ENCODE peak calls at places on chromosomes 7 and 10, in nine cellular contexts. One of them, this sample, is unnamed.

GRCh38 chr7:31100445-31100844 is 48.3 kb downstream of the ADCYAP1R1 start:
- DNase-seq in HFF-Myc: no peak
- DNase-seq in epithelial cell of esophagus: peak; percentile 31
- DNase-seq in foreskin fibroblast: peak; percentile 45
- DNase-seq in pancreas: no peak
- DNase-seq in heart right ventricle: no peak
- DNase-seq in fibroblast of lung: peak; percentile 59
- DNase-seq in fibroblast of pulmonary artery: no peak
- DNase-seq in endodermal cell: no peak
- DNase-seq in this sample: no peak

GRCh38 chr7:76122516-76123239 is 74.8 kb downstream of the MDH2 start:
- DNase-seq in HFF-Myc: no peak
- DNase-seq in epithelial cell of esophagus: no peak
- DNase-seq in foreskin fibroblast: no peak
- DNase-seq in pancreas: no peak
- DNase-seq in heart right ventricle: no peak
- DNase-seq in fibroblast of lung: no peak
- DNase-seq in fibroblast of pulmonary artery: peak; percentile 64
- DNase-seq in endodermal cell: no peak
- DNase-seq in this sample: no peak

GRCh38 chr10:96719850-96720421 is 378 bp downstream of the PIK3AP1 start:
- DNase-seq in HFF-Myc: no peak
- DNase-seq in epithelial cell of esophagus: no peak
- DNase-seq in foreskin fibroblast: no peak
- DNase-seq in pancreas: peak; percentile 78
- DNase-seq in heart right ventricle: peak; percentile 67
- DNase-seq in fibroblast of lung: peak; percentile 12
- DNase-seq in fibroblast of pulmonary artery: no peak
- DNase-seq in endodermal cell: peak; percentile 94
- DNase-seq in this sample: no peak

GRCh38 chr7:155344618-155345433 is 47.1 kb downstream of the INSIG1 start:
- DNase-seq in HFF-Myc: peak; percentile 37
- DNase-seq in epithelial cell of esophagus: peak; percentile 41
- DNase-seq in foreskin fibroblast: peak; percentile 65
- DNase-seq in pancreas: peak; percentile 85
- DNase-seq in heart right ventricle: peak; percentile 84
- DNase-seq in fibroblast of lung: peak; percentile 48
- DNase-seq in fibroblast of pulmonary artery: peak; percentile 71
- DNase-seq in endodermal cell: peak; percentile 94
- DNase-seq in this sample: peak; percentile 80

GRCh38 chr10:110081914-110082313 is 74.1 kb downstream of the ADD3 start:
- DNase-seq in HFF-Myc: no peak
- DNase-seq in epithelial cell of esophagus: peak; percentile 73
- DNase-seq in foreskin fibroblast: peak; percentile 42
- DNase-seq in pancreas: no peak
- DNase-seq in heart right ventricle: peak; percentile 19
- DNase-seq in fibroblast of lung: peak; percentile 75
- DNase-seq in fibroblast of pulmonary artery: peak; percentile 97
- DNase-seq in endodermal cell: peak; percentile 70
- DNase-seq in this sample: no peak

GRCh38 chr10:51915031-51915542 is 215.7 kb upstream of the CSTF2T start:
- DNase-seq in HFF-Myc: no peak
- DNase-seq in epithelial cell of esophagus: no peak
- DNase-seq in foreskin fibroblast: no peak
- DNase-seq in pancreas: no peak
- DNase-seq in heart right ventricle: no peak
- DNase-seq in fibroblast of lung: no peak
- DNase-seq in fibroblast of pulmonary artery: peak; percentile 25
- DNase-seq in endodermal cell: peak; percentile 55
- DNase-seq in this sample: no peak

GRCh38 chr10:122163182-122164027 is 107.7 kb upstream of the BTBD16 start:
- DNase-seq in HFF-Myc: no peak
- DNase-seq in epithelial cell of esophagus: peak; percentile 20
- DNase-seq in foreskin fibroblast: no peak
- DNase-seq in pancreas: no peak
- DNase-seq in heart right ventricle: peak; percentile 25
- DNase-seq in fibroblast of lung: peak; percentile 55
- DNase-seq in fibroblast of pulmonary artery: no peak
- DNase-seq in endodermal cell: peak; percentile 97
- DNase-seq in this sample: no peak

GRCh38 chr7:24751484-24751883 is 5.8 kb downstream of the GSDME start:
- DNase-seq in HFF-Myc: no peak
- DNase-seq in epithelial cell of esophagus: no peak
- DNase-seq in foreskin fibroblast: no peak
- DNase-seq in pancreas: no peak
- DNase-seq in heart right ventricle: no peak
- DNase-seq in fibroblast of lung: peak; percentile 66
- DNase-seq in fibroblast of pulmonary artery: peak; percentile 27
- DNase-seq in endodermal cell: no peak
- DNase-seq in this sample: no peak

GRCh38 chr7:69696686-69697685 is 98.7 kb downstream of the AUTS2 start:
- DNase-seq in HFF-Myc: no peak
- DNase-seq in epithelial cell of esophagus: no peak
- DNase-seq in foreskin fibroblast: no peak
- DNase-seq in pancreas: no peak
- DNase-seq in heart right ventricle: no peak
- DNase-seq in fibroblast of lung: no peak
- DNase-seq in fibroblast of pulmonary artery: no peak
- DNase-seq in endodermal cell: no peak
- DNase-seq in this sample: no peak

GRCh38 chr10:94850766-94851165 is 87.7 kb upstream of the CYP2C9 start:
- DNase-seq in HFF-Myc: no peak
- DNase-seq in epithelial cell of esophagus: no peak
- DNase-seq in foreskin fibroblast: no peak
- DNase-seq in pancreas: no peak
- DNase-seq in heart right ventricle: no peak
- DNase-seq in fibroblast of lung: no peak
- DNase-seq in fibroblast of pulmonary artery: no peak
- DNase-seq in endodermal cell: no peak
- DNase-seq in this sample: no peak

GRCh38 chr10:22243321-22243720 is 25.5 kb upstream of the EBLN1 start:
- DNase-seq in HFF-Myc: no peak
- DNase-seq in epithelial cell of esophagus: no peak
- DNase-seq in foreskin fibroblast: no peak
- DNase-seq in pancreas: no peak
- DNase-seq in heart right ventricle: no peak
- DNase-seq in fibroblast of lung: no peak
- DNase-seq in fibroblast of pulmonary artery: no peak
- DNase-seq in endodermal cell: no peak
- DNase-seq in this sample: no peak

GRCh38 chr7:98870071-98870651 is 347 bp upstream of the TMEM130 start:
- DNase-seq in HFF-Myc: no peak
- DNase-seq in epithelial cell of esophagus: peak; percentile 49
- DNase-seq in foreskin fibroblast: peak; percentile 29
- DNase-seq in pancreas: no peak
- DNase-seq in heart right ventricle: peak; percentile 39
- DNase-seq in fibroblast of lung: peak; percentile 55
- DNase-seq in fibroblast of pulmonary artery: peak; percentile 31
- DNase-seq in endodermal cell: peak; percentile 85
- DNase-seq in this sample: peak; percentile 88

GRCh38 chr10:103833731-103834365 is 21.5 kb downstream of the SH3PXD2A start:
- DNase-seq in HFF-Myc: no peak
- DNase-seq in epithelial cell of esophagus: no peak
- DNase-seq in foreskin fibroblast: no peak
- DNase-seq in pancreas: peak; percentile 45
- DNase-seq in heart right ventricle: peak; percentile 52
- DNase-seq in fibroblast of lung: no peak
- DNase-seq in fibroblast of pulmonary artery: peak; percentile 78
- DNase-seq in endodermal cell: peak; percentile 86
- DNase-seq in this sample: no peak

GRCh38 chr7:138316421-138317043 is 143.5 kb upstream of the TRIM24 start:
- DNase-seq in HFF-Myc: no peak
- DNase-seq in epithelial cell of esophagus: no peak
- DNase-seq in foreskin fibroblast: no peak
- DNase-seq in pancreas: no peak
- DNase-seq in heart right ventricle: no peak
- DNase-seq in fibroblast of lung: no peak
- DNase-seq in fibroblast of pulmonary artery: peak; percentile 3
- DNase-seq in endodermal cell: no peak
- DNase-seq in this sample: no peak

GRCh38 chr7:39580150-39580874 is 14.1 kb downstream of the YAE1 start:
- DNase-seq in HFF-Myc: peak; percentile 96
- DNase-seq in epithelial cell of esophagus: peak; percentile 93
- DNase-seq in foreskin fibroblast: peak; percentile 86
- DNase-seq in pancreas: peak; percentile 74
- DNase-seq in heart right ventricle: peak; percentile 47
- DNase-seq in fibroblast of lung: peak; percentile 90
- DNase-seq in fibroblast of pulmonary artery: peak; percentile 98
- DNase-seq in endodermal cell: peak; percentile 88
- DNase-seq in this sample: no peak

GRCh38 chr7:132750056-132750455 is 173.8 kb upstream of the PLXNA4 start:
- DNase-seq in HFF-Myc: no peak
- DNase-seq in epithelial cell of esophagus: no peak
- DNase-seq in foreskin fibroblast: no peak
- DNase-seq in pancreas: no peak
- DNase-seq in heart right ventricle: no peak
- DNase-seq in fibroblast of lung: no peak
- DNase-seq in fibroblast of pulmonary artery: no peak
- DNase-seq in endodermal cell: no peak
- DNase-seq in this sample: no peak

GRCh38 chr7:2523941-2524807 is 4.6 kb downstream of the LFNG start:
- DNase-seq in HFF-Myc: no peak
- DNase-seq in epithelial cell of esophagus: peak; percentile 85
- DNase-seq in foreskin fibroblast: no peak
- DNase-seq in pancreas: peak; percentile 98
- DNase-seq in heart right ventricle: peak; percentile 90
- DNase-seq in fibroblast of lung: peak; percentile 81
- DNase-seq in fibroblast of pulmonary artery: peak; percentile 65
- DNase-seq in endodermal cell: peak; percentile 85
- DNase-seq in this sample: no peak

GRCh38 chr10:97865488-97865887 is 15.8 kb downstream of the GOLGA7B start:
- DNase-seq in HFF-Myc: no peak
- DNase-seq in epithelial cell of esophagus: no peak
- DNase-seq in foreskin fibroblast: no peak
- DNase-seq in pancreas: no peak
- DNase-seq in heart right ventricle: no peak
- DNase-seq in fibroblast of lung: no peak
- DNase-seq in fibroblast of pulmonary artery: no peak
- DNase-seq in endodermal cell: no peak
- DNase-seq in this sample: no peak

GRCh38 chr10:76202777-76203176 is 771.4 kb downstream of the LRMDA start:
- DNase-seq in HFF-Myc: no peak
- DNase-seq in epithelial cell of esophagus: no peak
- DNase-seq in foreskin fibroblast: peak; percentile 55
- DNase-seq in pancreas: no peak
- DNase-seq in heart right ventricle: no peak
- DNase-seq in fibroblast of lung: peak; percentile 79
- DNase-seq in fibroblast of pulmonary artery: peak; percentile 25
- DNase-seq in endodermal cell: no peak
- DNase-seq in this sample: no peak

GRCh38 chr10:90859321-90859751 is 1.5 kb upstream of the HTR7 start:
- DNase-seq in HFF-Myc: no peak
- DNase-seq in epithelial cell of esophagus: peak; percentile 91
- DNase-seq in foreskin fibroblast: peak; percentile 77
- DNase-seq in pancreas: no peak
- DNase-seq in heart right ventricle: no peak
- DNase-seq in fibroblast of lung: peak; percentile 85
- DNase-seq in fibroblast of pulmonary artery: peak; percentile 82
- DNase-seq in endodermal cell: no peak
- DNase-seq in this sample: no peak

GRCh38 chr10:90856261-90856660 is 1.6 kb downstream of the HTR7 start:
- DNase-seq in HFF-Myc: no peak
- DNase-seq in epithelial cell of esophagus: no peak
- DNase-seq in foreskin fibroblast: peak; percentile 41
- DNase-seq in pancreas: no peak
- DNase-seq in heart right ventricle: no peak
- DNase-seq in fibroblast of lung: peak; percentile 57
- DNase-seq in fibroblast of pulmonary artery: no peak
- DNase-seq in endodermal cell: no peak
- DNase-seq in this sample: no peak

GRCh38 chr10:90858489-90858968 is 690 bp upstream of the HTR7 start:
- DNase-seq in HFF-Myc: no peak
- DNase-seq in epithelial cell of esophagus: no peak
- DNase-seq in foreskin fibroblast: no peak
- DNase-seq in pancreas: no peak
- DNase-seq in heart right ventricle: no peak
- DNase-seq in fibroblast of lung: no peak
- DNase-seq in fibroblast of pulmonary artery: no peak
- DNase-seq in endodermal cell: no peak
- DNase-seq in this sample: no peak

GRCh38 chr10:90856964-90857634 is 740 bp downstream of the HTR7 start:
- DNase-seq in HFF-Myc: no peak
- DNase-seq in epithelial cell of esophagus: peak; percentile 41
- DNase-seq in foreskin fibroblast: no peak
- DNase-seq in pancreas: peak; percentile 11
- DNase-seq in heart right ventricle: peak; percentile 14
- DNase-seq in fibroblast of lung: peak; percentile 17
- DNase-seq in fibroblast of pulmonary artery: no peak
- DNase-seq in endodermal cell: no peak
- DNase-seq in this sample: no peak

GRCh38 chr10:90857635-90858488 is at the start of gene HTR7:
- DNase-seq in HFF-Myc: no peak
- DNase-seq in epithelial cell of esophagus: peak; percentile 64
- DNase-seq in foreskin fibroblast: peak; percentile 55
- DNase-seq in pancreas: peak; percentile 58
- DNase-seq in heart right ventricle: peak; percentile 65
- DNase-seq in fibroblast of lung: peak; percentile 48
- DNase-seq in fibroblast of pulmonary artery: peak; percentile 47
- DNase-seq in endodermal cell: peak; percentile 90
- DNase-seq in this sample: no peak
- TF ChIP-seq CTCF in HFF-Myc: peak; percentile 37
- TF ChIP-seq CTCF in epithelial cell of esophagus: peak; percentile 22
- TF ChIP-seq CTCF in foreskin fibroblast: peak; percentile 38
- TF ChIP-seq CTCF in pancreas: peak; percentile 16
- TF ChIP-seq CTCF in heart right ventricle: peak; percentile 61
- TF ChIP-seq CTCF in fibroblast of lung: peak; percentile 49
- TF ChIP-seq CTCF in fibroblast of pulmonary artery: peak; percentile 1
- TF ChIP-seq CTCF in endodermal cell: peak; percentile 76
- TF ChIP-seq CTCF in this sample: no peak

GRCh38 chr10:128069351-128070051 is 56.7 kb downstream of the MKI67 start:
- DNase-seq in HFF-Myc: peak; percentile 43
- DNase-seq in epithelial cell of esophagus: peak; percentile 82
- DNase-seq in foreskin fibroblast: peak; percentile 54
- DNase-seq in pancreas: peak; percentile 81
- DNase-seq in heart right ventricle: peak; percentile 73
- DNase-seq in fibroblast of lung: peak; percentile 66
- DNase-seq in fibroblast of pulmonary artery: peak; percentile 86
- DNase-seq in endodermal cell: peak; percentile 89
- DNase-seq in this sample: peak; percentile 76
- H3K4me3 ChIP-seq in HFF-Myc: no peak overlapping the region
- H3K4me3 ChIP-seq in epithelial cell of esophagus: no peak overlapping the region
- H3K4me3 ChIP-seq in foreskin fibroblast: no peak overlapping the region
- H3K4me3 ChIP-seq in pancreas: no peak overlapping the region
- H3K4me3 ChIP-seq in heart right ventricle: no peak overlapping the region
- H3K4me3 ChIP-seq in fibroblast of lung: no peak overlapping the region
- H3K4me3 ChIP-seq in fibroblast of pulmonary artery: no peak overlapping the region
- H3K4me3 ChIP-seq in endodermal cell: no peak overlapping the region
- H3K4me3 ChIP-seq in this sample: no peak overlapping the region

GRCh38 chr10:8319704-8320103 is 265.2 kb downstream of the GATA3 start:
- DNase-seq in HFF-Myc: no peak
- DNase-seq in epithelial cell of esophagus: no peak
- DNase-seq in foreskin fibroblast: no peak
- DNase-seq in pancreas: no peak
- DNase-seq in heart right ventricle: no peak
- DNase-seq in fibroblast of lung: no peak
- DNase-seq in fibroblast of pulmonary artery: no peak
- DNase-seq in endodermal cell: no peak
- DNase-seq in this sample: no peak
- TF ChIP-seq CTCF in HFF-Myc: no peak
- TF ChIP-seq CTCF in epithelial cell of esophagus: no peak
- TF ChIP-seq CTCF in foreskin fibroblast: no peak
- TF ChIP-seq CTCF in pancreas: no peak
- TF ChIP-seq CTCF in heart right ventricle: no peak
- TF ChIP-seq CTCF in fibroblast of lung: no peak
- TF ChIP-seq CTCF in fibroblast of pulmonary artery: no peak
- TF ChIP-seq CTCF in endodermal cell: peak; percentile 64
- TF ChIP-seq CTCF in this sample: no peak

GRCh38 chr7:100720320-100720644 is at the start of gene EPO:
- DNase-seq in HFF-Myc: no peak
- DNase-seq in epithelial cell of esophagus: no peak
- DNase-seq in foreskin fibroblast: no peak
- DNase-seq in pancreas: no peak
- DNase-seq in heart right ventricle: no peak
- DNase-seq in fibroblast of lung: no peak
- DNase-seq in fibroblast of pulmonary artery: no peak
- DNase-seq in endodermal cell: peak; percentile 61
- DNase-seq in this sample: no peak
- H3K4me3 ChIP-seq in HFF-Myc: no peak within 1 kb of the TSS
- H3K4me3 ChIP-seq in epithelial cell of esophagus: peak within 1 kb of the TSS; percentile 2
- H3K4me3 ChIP-seq in foreskin fibroblast: no peak within 1 kb of the TSS
- H3K4me3 ChIP-seq in pancreas: no peak within 1 kb of the TSS
- H3K4me3 ChIP-seq in heart right ventricle: no peak within 1 kb of the TSS
- H3K4me3 ChIP-seq in fibroblast of lung: peak within 1 kb of the TSS; percentile 25
- H3K4me3 ChIP-seq in fibroblast of pulmonary artery: no peak within 1 kb of the TSS
- H3K4me3 ChIP-seq in endodermal cell: peak within 1 kb of the TSS; percentile 66
- H3K4me3 ChIP-seq in this sample: peak within 1 kb of the TSS; percentile 47